ENCODE peak calls at places on chromosomes 7 and 10, in six cellular contexts. C, D, K, O, H and Y are unnamed samples.

GRCh38 chr10:17200035-17200884 is 1.2 kb downstream of the TRDMT1 start:
- DNase-seq in O (no peak), C (no peak), D (no peak), H (peak), K (peak), Y (peak)

GRCh38 chr7:105854516-105854915 is 21.9 kb downstream of the ATXN7L1 start:
- DNase-seq in D (no peak), H (no peak), C (no peak), O (no peak), K (no peak), Y (no peak)

GRCh38 chr7:2508327-2509231 is 11.0 kb upstream of the LFNG start:
- DNase-seq in K (peak), H (peak), C (peak), D (peak), O (peak), Y (peak)

GRCh38 chr7:44914992-44915607 is 29.8 kb upstream of the PURB start:
- DNase-seq in H (peak), O (no peak), K (peak), D (no peak), C (peak), Y (peak)

GRCh38 chr10:98664329-98665042 is 217.8 kb upstream of the HPS1 start:
- DNase-seq in D (peak), O (no peak), K (peak), H (peak), C (peak), Y (no peak)

GRCh38 chr7:151752816-151753600 is 123.9 kb downstream of the PRKAG2 start:
- DNase-seq in D (no peak), H (no peak), O (no peak), C (no peak), K (no peak), Y (no peak)

GRCh38 chr10:5582736-5583135 is 58.0 kb downstream of the CALML3 start:
- DNase-seq in D (no peak), H (no peak), K (no peak), C (no peak), O (peak), Y (peak)

GRCh38 chr10:4127518-4128315 is 342.7 kb upstream of the KLF6 start:
- DNase-seq in D (no peak), H (no peak), C (peak), K (no peak), O (no peak), Y (no peak)

GRCh38 chr10:70528726-70529362 is 50.3 kb downstream of the PALD1 start:
- DNase-seq in K (no peak), D (no peak), H (no peak), C (no peak), O (no peak), Y (no peak)

GRCh38 chr10:21532694-21533576 is 1.1 kb upstream of the MLLT10 start:
- DNase-seq in H (no peak), D (no peak), C (no peak), O (no peak), K (no peak), Y (no peak)

GRCh38 chr7:121041516-121042148 is 53.1 kb downstream of the CPED1 start:
- DNase-seq in O (no peak), H (no peak), K (no peak), C (no peak), D (no peak), Y (no peak)

GRCh38 chr10:50807851-50808776 is 68.4 kb downstream of the ASAH2B start:
- DNase-seq in D (no peak), O (no peak), H (no peak), K (no peak), C (no peak), Y (no peak)

GRCh38 chr7:30062587-30062986 is 34.4 kb downstream of the PLEKHA8 start:
- DNase-seq in O (no peak), C (peak), H (peak), D (peak), K (no peak), Y (peak)